ENCODE peak calls at places on chromosomes 2 and 18, in six cellular contexts. T is C1 segment of cervical spinal cord; D is right lobe of liver; A is ELF-1; Z is effector memory CD4-positive, alpha-beta T cell; H is PC-3. O is an unnamed sample.

GRCh38 chr2:156321243-156321904 is 11.1 kb downstream of the NR4A2 start:
- DNase-seq in T (no peak), D (peak; percentile 37), A (peak; percentile 16), Z (no peak), H (no peak), O (peak; percentile 44)

GRCh38 chr2:70420005-70420580 is 118.2 kb upstream of the FAM136A start:
- DNase-seq in T (no peak), D (no peak), A (no peak), Z (no peak), H (no peak), O (no peak)

GRCh38 chr2:229090231-229090630 is 180.9 kb downstream of the PID1 start:
- DNase-seq in T (no peak), D (peak; percentile 57), A (no peak), Z (no peak), H (no peak), O (no peak)

GRCh38 chr2:223032187-223033142 is 19.5 kb upstream of the KCNE4 start:
- DNase-seq in T (no peak), D (no peak), A (no peak), Z (no peak), H (peak; percentile 22), O (no peak)

GRCh38 chr2:162545254-162545653 is 201.3 kb downstream of the GCA start:
- DNase-seq in T (no peak), D (no peak), A (peak; percentile 20), Z (no peak), H (no peak), O (no peak)

GRCh38 chr2:118133916-118134315 is 45.6 kb downstream of the INSIG2 start:
- DNase-seq in T (no peak), D (no peak), A (no peak), Z (no peak), H (no peak), O (no peak)

GRCh38 chr2:50649626-50650397 is 382.1 kb downstream of the NRXN1 start:
- DNase-seq in T (no peak), D (no peak), A (no peak), Z (no peak), H (peak; percentile 36), O (no peak)

GRCh38 chr2:31217465-31218200 is at the start of gene CAPN14:
- DNase-seq in T (no peak), D (no peak), A (no peak), Z (no peak), H (no peak), O (no peak)

GRCh38 chr2:113227698-113228097 is 51.0 kb downstream of the PAX8 start:
- DNase-seq in T (no peak), D (no peak), A (no peak), Z (no peak), H (no peak), O (no peak)

GRCh38 chr18:75209129-75209951 is at the start of gene PTGR3:
- DNase-seq in T (peak; percentile 86), D (peak; percentile 84), A (peak; percentile 63), Z (peak; percentile 74), H (peak; percentile 84), O (peak; percentile 78)

GRCh38 chr18:27750014-27750413 is 426.9 kb downstream of the CDH2 start:
- DNase-seq in T (no peak), D (no peak), A (peak; percentile 69), Z (no peak), H (peak; percentile 77), O (peak; percentile 45)

GRCh38 chr2:8414946-8415869 is 266.6 kb upstream of the ID2 start:
- DNase-seq in T (no peak), D (no peak), A (no peak), Z (no peak), H (no peak), O (no peak)

GRCh38 chr2:8090748-8091700 is 590.8 kb upstream of the ID2 start:
- DNase-seq in T (no peak), D (peak; percentile 43), A (peak; percentile 23), Z (no peak), H (peak; percentile 79), O (no peak)

GRCh38 chr2:223062304-223062845 is 10.4 kb downstream of the KCNE4 start:
- DNase-seq in T (no peak), D (no peak), A (no peak), Z (no peak), H (peak; percentile 18), O (no peak)

GRCh38 chr18:59560556-59560955 is 136.7 kb downstream of the CCBE1 start:
- DNase-seq in T (no peak), D (no peak), A (no peak), Z (no peak), H (no peak), O (no peak)

GRCh38 chr2:71496156-71496770 is 42.9 kb downstream of the DYSF start:
- DNase-seq in T (no peak), D (no peak), A (peak; percentile 62), Z (no peak), H (no peak), O (no peak)

GRCh38 chr2:235026649-235027557 is 75.1 kb downstream of the SH3BP4 start:
- DNase-seq in T (no peak), D (peak; percentile 92), A (peak; percentile 67), Z (no peak), H (peak; percentile 99), O (peak; percentile 96)

GRCh38 chr18:21979171-21979560 is 190.2 kb upstream of the GATA6 start:
- DNase-seq in T (no peak), D (no peak), A (peak; percentile 79), Z (no peak), H (no peak), O (no peak)

GRCh38 chr2:121451373-121451772 is 79.3 kb upstream of the RNU4ATAC start:
- DNase-seq in T (no peak), D (no peak), A (no peak), Z (no peak), H (no peak), O (no peak)

GRCh38 chr2:135182601-135183000 is 130.5 kb downstream of the RAB3GAP1 start:
- DNase-seq in T (no peak), D (no peak), A (no peak), Z (no peak), H (no peak), O (no peak)

GRCh38 chr2:197786010-197786877 is 1.1 kb upstream of the BOLL start:
- DNase-seq in T (no peak), D (no peak), A (peak; percentile 82), Z (peak; percentile 25), H (no peak), O (peak; percentile 56)

GRCh38 chr2:129805889-129806288 is 173.6 kb upstream of the RAB6C start:
- DNase-seq in T (no peak), D (no peak), A (no peak), Z (no peak), H (no peak), O (no peak)

GRCh38 chr18:13558132-13558531 is 168.2 kb downstream of the FAM210A start:
- DNase-seq in T (no peak), D (no peak), A (peak; percentile 48), Z (no peak), H (peak; percentile 59), O (no peak)

GRCh38 chr18:7545734-7546133 is 21.4 kb upstream of the PTPRM start:
- DNase-seq in T (no peak), D (no peak), A (no peak), Z (no peak), H (no peak), O (no peak)

GRCh38 chr2:101401906-101402305 is 14.6 kb upstream of the CREG2 start:
- DNase-seq in T (no peak), D (no peak), A (no peak), Z (no peak), H (no peak), O (no peak)

GRCh38 chr2:206260427-206261012 is 13.9 kb upstream of the ZDBF2 start:
- DNase-seq in T (no peak), D (no peak), A (no peak), Z (no peak), H (peak; percentile 66), O (no peak)

GRCh38 chr2:112483047-112483473 is 1.1 kb downstream of the TTL start:
- DNase-seq in T (no peak), D (no peak), A (peak; percentile 38), Z (no peak), H (peak; percentile 58), O (no peak)

GRCh38 chr2:112230371-112230770 is 24.5 kb downstream of the ZC3H8 start:
- DNase-seq in T (no peak), D (no peak), A (no peak), Z (no peak), H (no peak), O (no peak)